ENCODE peak calls at places on chromosomes 16 and 17, in nine cellular contexts. One of them, this sample, is unnamed.

GRCh38 chr16:11218324-11218962 is 37.6 kb downstream of the SOCS1 start:
- DNase-seq in astrocyte of the cerebellum: no peak
- DNase-seq in neural crest cell: no peak
- DNase-seq in A172: no peak
- DNase-seq in fibroblast of the conjunctiva: no peak
- DNase-seq in NCI-H2081: no peak
- DNase-seq in activated T-cell treated with anti-CD3 and anti-CD28 coated beads, Interleukin-2, amount 50 U/mL, for 4 hours: no peak
- DNase-seq in myocyte: no peak
- DNase-seq in bronchial epithelial cell: no peak
- DNase-seq in this sample: no peak

GRCh38 chr16:179431-179830 is 828 bp upstream of the HBQ1 start:
- DNase-seq in activated T-cell treated with anti-CD3 and anti-CD28 coated beads, Interleukin-2, amount 50 U/mL, for 4 hours: no peak
- DNase-seq in A172: no peak
- DNase-seq in neural crest cell: no peak
- DNase-seq in astrocyte of the cerebellum: no peak
- DNase-seq in myocyte: no peak
- DNase-seq in NCI-H2081: no peak
- DNase-seq in fibroblast of the conjunctiva: no peak
- DNase-seq in bronchial epithelial cell: no peak
- DNase-seq in this sample: no peak

GRCh38 chr16:16096858-16097213 is 126.5 kb downstream of the ABCC6 start:
- DNase-seq in astrocyte of the cerebellum: no peak
- DNase-seq in fibroblast of the conjunctiva: no peak
- DNase-seq in neural crest cell: no peak
- DNase-seq in NCI-H2081: no peak
- DNase-seq in activated T-cell treated with anti-CD3 and anti-CD28 coated beads, Interleukin-2, amount 50 U/mL, for 4 hours: no peak
- DNase-seq in bronchial epithelial cell: no peak
- DNase-seq in myocyte: no peak
- DNase-seq in A172: no peak
- DNase-seq in this sample: no peak

GRCh38 chr17:81397314-81398169 is 2.3 kb downstream of the BAHCC1 start:
- DNase-seq in A172: no peak
- DNase-seq in NCI-H2081: no peak
- DNase-seq in neural crest cell: peak; percentile 82
- DNase-seq in astrocyte of the cerebellum: no peak
- DNase-seq in bronchial epithelial cell: no peak
- DNase-seq in fibroblast of the conjunctiva: no peak
- DNase-seq in myocyte: peak; percentile 79
- DNase-seq in activated T-cell treated with anti-CD3 and anti-CD28 coated beads, Interleukin-2, amount 50 U/mL, for 4 hours: no peak
- DNase-seq in this sample: peak; percentile 38

GRCh38 chr17:77211681-77212080 is 70.9 kb downstream of the SEC14L1 start:
- DNase-seq in NCI-H2081: no peak
- DNase-seq in activated T-cell treated with anti-CD3 and anti-CD28 coated beads, Interleukin-2, amount 50 U/mL, for 4 hours: no peak
- DNase-seq in A172: no peak
- DNase-seq in fibroblast of the conjunctiva: no peak
- DNase-seq in myocyte: no peak
- DNase-seq in bronchial epithelial cell: no peak
- DNase-seq in astrocyte of the cerebellum: no peak
- DNase-seq in neural crest cell: no peak
- DNase-seq in this sample: no peak

GRCh38 chr17:3598078-3598477 is 11.1 kb downstream of the TRPV1 start:
- DNase-seq in NCI-H2081: no peak
- DNase-seq in astrocyte of the cerebellum: no peak
- DNase-seq in activated T-cell treated with anti-CD3 and anti-CD28 coated beads, Interleukin-2, amount 50 U/mL, for 4 hours: no peak
- DNase-seq in myocyte: no peak
- DNase-seq in A172: no peak
- DNase-seq in bronchial epithelial cell: no peak
- DNase-seq in fibroblast of the conjunctiva: no peak
- DNase-seq in neural crest cell: no peak
- DNase-seq in this sample: no peak

GRCh38 chr17:78829477-78829876 is 11.1 kb downstream of the USP36 start:
- DNase-seq in fibroblast of the conjunctiva: no peak
- DNase-seq in bronchial epithelial cell: no peak
- DNase-seq in myocyte: no peak
- DNase-seq in A172: no peak
- DNase-seq in NCI-H2081: no peak
- DNase-seq in activated T-cell treated with anti-CD3 and anti-CD28 coated beads, Interleukin-2, amount 50 U/mL, for 4 hours: no peak
- DNase-seq in astrocyte of the cerebellum: no peak
- DNase-seq in neural crest cell: no peak
- DNase-seq in this sample: no peak

GRCh38 chr17:81656835-81657234 is 493 bp upstream of the PDE6G start:
- DNase-seq in NCI-H2081: no peak
- DNase-seq in A172: no peak
- DNase-seq in neural crest cell: no peak
- DNase-seq in bronchial epithelial cell: no peak
- DNase-seq in myocyte: no peak
- DNase-seq in fibroblast of the conjunctiva: no peak
- DNase-seq in astrocyte of the cerebellum: no peak
- DNase-seq in activated T-cell treated with anti-CD3 and anti-CD28 coated beads, Interleukin-2, amount 50 U/mL, for 4 hours: no peak
- DNase-seq in this sample: no peak

GRCh38 chr16:28538733-28539596 is at the start of gene NUPR1:
- DNase-seq in bronchial epithelial cell: peak; percentile 88
- DNase-seq in NCI-H2081: no peak
- DNase-seq in A172: peak; percentile 97
- DNase-seq in myocyte: peak; percentile 97
- DNase-seq in astrocyte of the cerebellum: peak; percentile 95
- DNase-seq in neural crest cell: no peak
- DNase-seq in activated T-cell treated with anti-CD3 and anti-CD28 coated beads, Interleukin-2, amount 50 U/mL, for 4 hours: no peak
- DNase-seq in fibroblast of the conjunctiva: peak; percentile 99
- DNase-seq in this sample: no peak

GRCh38 chr17:81239714-81240555 is 817 bp downstream of the NDUFAF8 start:
- DNase-seq in bronchial epithelial cell: peak; percentile 57
- DNase-seq in neural crest cell: no peak
- DNase-seq in A172: no peak
- DNase-seq in NCI-H2081: no peak
- DNase-seq in astrocyte of the cerebellum: no peak
- DNase-seq in fibroblast of the conjunctiva: no peak
- DNase-seq in activated T-cell treated with anti-CD3 and anti-CD28 coated beads, Interleukin-2, amount 50 U/mL, for 4 hours: peak; percentile 39
- DNase-seq in myocyte: peak; percentile 39
- DNase-seq in this sample: peak; percentile 10

GRCh38 chr17:40087049-40087794 is 13.2 kb downstream of the NR1D1 start:
- DNase-seq in fibroblast of the conjunctiva: no peak
- DNase-seq in neural crest cell: no peak
- DNase-seq in astrocyte of the cerebellum: no peak
- DNase-seq in activated T-cell treated with anti-CD3 and anti-CD28 coated beads, Interleukin-2, amount 50 U/mL, for 4 hours: no peak
- DNase-seq in NCI-H2081: no peak
- DNase-seq in A172: no peak
- DNase-seq in bronchial epithelial cell: no peak
- DNase-seq in myocyte: no peak
- DNase-seq in this sample: no peak

GRCh38 chr16:77761204-77761603 is 27.2 kb upstream of the VAT1L start:
- DNase-seq in neural crest cell: no peak
- DNase-seq in NCI-H2081: no peak
- DNase-seq in activated T-cell treated with anti-CD3 and anti-CD28 coated beads, Interleukin-2, amount 50 U/mL, for 4 hours: no peak
- DNase-seq in astrocyte of the cerebellum: no peak
- DNase-seq in fibroblast of the conjunctiva: no peak
- DNase-seq in myocyte: no peak
- DNase-seq in A172: no peak
- DNase-seq in bronchial epithelial cell: no peak
- DNase-seq in this sample: no peak

GRCh38 chr17:75603123-75603522 is 15.5 kb downstream of the MYO15B start:
- DNase-seq in NCI-H2081: no peak
- DNase-seq in astrocyte of the cerebellum: no peak
- DNase-seq in neural crest cell: no peak
- DNase-seq in activated T-cell treated with anti-CD3 and anti-CD28 coated beads, Interleukin-2, amount 50 U/mL, for 4 hours: no peak
- DNase-seq in A172: no peak
- DNase-seq in fibroblast of the conjunctiva: no peak
- DNase-seq in myocyte: peak; percentile 71
- DNase-seq in bronchial epithelial cell: no peak
- DNase-seq in this sample: no peak

GRCh38 chr16:67187175-67187900 is 2.6 kb downstream of the EXOC3L1 start:
- DNase-seq in NCI-H2081: no peak
- DNase-seq in neural crest cell: no peak
- DNase-seq in myocyte: peak; percentile 96
- DNase-seq in astrocyte of the cerebellum: no peak
- DNase-seq in A172: no peak
- DNase-seq in activated T-cell treated with anti-CD3 and anti-CD28 coated beads, Interleukin-2, amount 50 U/mL, for 4 hours: no peak
- DNase-seq in bronchial epithelial cell: no peak
- DNase-seq in fibroblast of the conjunctiva: no peak
- DNase-seq in this sample: no peak

GRCh38 chr17:50169121-50169764 is 3.4 kb downstream of the SGCA start:
- DNase-seq in fibroblast of the conjunctiva: no peak
- DNase-seq in activated T-cell treated with anti-CD3 and anti-CD28 coated beads, Interleukin-2, amount 50 U/mL, for 4 hours: peak; percentile 55
- DNase-seq in astrocyte of the cerebellum: peak; percentile 43
- DNase-seq in A172: peak; percentile 67
- DNase-seq in myocyte: peak; percentile 64
- DNase-seq in bronchial epithelial cell: peak; percentile 50
- DNase-seq in neural crest cell: peak; percentile 63
- DNase-seq in NCI-H2081: peak; percentile 24
- DNase-seq in this sample: peak; percentile 48

GRCh38 chr16:14105976-14106375 is 34.9 kb downstream of the MRTFB start:
- DNase-seq in astrocyte of the cerebellum: no peak
- DNase-seq in activated T-cell treated with anti-CD3 and anti-CD28 coated beads, Interleukin-2, amount 50 U/mL, for 4 hours: no peak
- DNase-seq in fibroblast of the conjunctiva: no peak
- DNase-seq in bronchial epithelial cell: no peak
- DNase-seq in A172: no peak
- DNase-seq in neural crest cell: no peak
- DNase-seq in NCI-H2081: no peak
- DNase-seq in myocyte: no peak
- DNase-seq in this sample: no peak

GRCh38 chr16:53523126-53523804 is 20.3 kb upstream of the AKTIP start:
- DNase-seq in bronchial epithelial cell: no peak
- DNase-seq in A172: no peak
- DNase-seq in astrocyte of the cerebellum: no peak
- DNase-seq in myocyte: no peak
- DNase-seq in NCI-H2081: no peak
- DNase-seq in fibroblast of the conjunctiva: no peak
- DNase-seq in activated T-cell treated with anti-CD3 and anti-CD28 coated beads, Interleukin-2, amount 50 U/mL, for 4 hours: no peak
- DNase-seq in neural crest cell: no peak
- DNase-seq in this sample: no peak

GRCh38 chr17:75778861-75779249 is 5.8 kb upstream of the UNK start:
- DNase-seq in bronchial epithelial cell: no peak
- DNase-seq in fibroblast of the conjunctiva: no peak
- DNase-seq in neural crest cell: no peak
- DNase-seq in activated T-cell treated with anti-CD3 and anti-CD28 coated beads, Interleukin-2, amount 50 U/mL, for 4 hours: no peak
- DNase-seq in A172: no peak
- DNase-seq in astrocyte of the cerebellum: no peak
- DNase-seq in myocyte: no peak
- DNase-seq in NCI-H2081: peak; percentile 79
- DNase-seq in this sample: peak; percentile 52

GRCh38 chr17:10036511-10037061 is 131.5 kb upstream of the RCVRN start:
- DNase-seq in astrocyte of the cerebellum: no peak
- DNase-seq in fibroblast of the conjunctiva: no peak
- DNase-seq in neural crest cell: peak; percentile 41
- DNase-seq in A172: no peak
- DNase-seq in myocyte: no peak
- DNase-seq in NCI-H2081: no peak
- DNase-seq in activated T-cell treated with anti-CD3 and anti-CD28 coated beads, Interleukin-2, amount 50 U/mL, for 4 hours: no peak
- DNase-seq in bronchial epithelial cell: no peak
- DNase-seq in this sample: no peak

GRCh38 chr16:89764711-89765201 is 43.4 kb downstream of the ZNF276 start:
- DNase-seq in A172: no peak
- DNase-seq in neural crest cell: no peak
- DNase-seq in astrocyte of the cerebellum: no peak
- DNase-seq in bronchial epithelial cell: no peak
- DNase-seq in NCI-H2081: no peak
- DNase-seq in myocyte: no peak
- DNase-seq in activated T-cell treated with anti-CD3 and anti-CD28 coated beads, Interleukin-2, amount 50 U/mL, for 4 hours: peak; percentile 19
- DNase-seq in fibroblast of the conjunctiva: no peak
- DNase-seq in this sample: no peak

GRCh38 chr16:67149276-67150057 is 1.3 kb downstream of the B3GNT9 start:
- DNase-seq in NCI-H2081: no peak
- DNase-seq in myocyte: no peak
- DNase-seq in A172: no peak
- DNase-seq in activated T-cell treated with anti-CD3 and anti-CD28 coated beads, Interleukin-2, amount 50 U/mL, for 4 hours: no peak
- DNase-seq in fibroblast of the conjunctiva: no peak
- DNase-seq in bronchial epithelial cell: no peak
- DNase-seq in astrocyte of the cerebellum: no peak
- DNase-seq in neural crest cell: no peak
- DNase-seq in this sample: no peak

GRCh38 chr16:74991593-74992403 is 6.9 kb upstream of the WDR59 start:
- DNase-seq in A172: no peak
- DNase-seq in NCI-H2081: no peak
- DNase-seq in activated T-cell treated with anti-CD3 and anti-CD28 coated beads, Interleukin-2, amount 50 U/mL, for 4 hours: no peak
- DNase-seq in astrocyte of the cerebellum: no peak
- DNase-seq in myocyte: no peak
- DNase-seq in bronchial epithelial cell: no peak
- DNase-seq in neural crest cell: no peak
- DNase-seq in fibroblast of the conjunctiva: no peak
- DNase-seq in this sample: no peak

GRCh38 chr17:60391419-60392041 is 403 bp downstream of the USP32 start:
- DNase-seq in myocyte: no peak
- DNase-seq in bronchial epithelial cell: no peak
- DNase-seq in neural crest cell: peak; percentile 68
- DNase-seq in fibroblast of the conjunctiva: no peak
- DNase-seq in NCI-H2081: no peak
- DNase-seq in activated T-cell treated with anti-CD3 and anti-CD28 coated beads, Interleukin-2, amount 50 U/mL, for 4 hours: no peak
- DNase-seq in A172: no peak
- DNase-seq in astrocyte of the cerebellum: no peak
- DNase-seq in this sample: peak; percentile 73

GRCh38 chr16:74738134-74738541 is 36.5 kb downstream of the FA2H start:
- DNase-seq in fibroblast of the conjunctiva: no peak
- DNase-seq in astrocyte of the cerebellum: no peak
- DNase-seq in NCI-H2081: no peak
- DNase-seq in myocyte: peak; percentile 55
- DNase-seq in neural crest cell: no peak
- DNase-seq in bronchial epithelial cell: peak; percentile 60
- DNase-seq in A172: peak; percentile 85
- DNase-seq in activated T-cell treated with anti-CD3 and anti-CD28 coated beads, Interleukin-2, amount 50 U/mL, for 4 hours: no peak
- DNase-seq in this sample: no peak

GRCh38 chr16:80803341-80804060 is 897 bp downstream of the CDYL2 start:
- DNase-seq in neural crest cell: peak; percentile 24
- DNase-seq in astrocyte of the cerebellum: no peak
- DNase-seq in activated T-cell treated with anti-CD3 and anti-CD28 coated beads, Interleukin-2, amount 50 U/mL, for 4 hours: peak; percentile 42
- DNase-seq in bronchial epithelial cell: no peak
- DNase-seq in myocyte: no peak
- DNase-seq in A172: no peak
- DNase-seq in NCI-H2081: no peak
- DNase-seq in fibroblast of the conjunctiva: no peak
- DNase-seq in this sample: no peak

GRCh38 chr17:77487677-77488530 is 347.1 kb downstream of the SEC14L1 start:
- DNase-seq in activated T-cell treated with anti-CD3 and anti-CD28 coated beads, Interleukin-2, amount 50 U/mL, for 4 hours: no peak
- DNase-seq in NCI-H2081: no peak
- DNase-seq in fibroblast of the conjunctiva: no peak
- DNase-seq in myocyte: no peak
- DNase-seq in A172: no peak
- DNase-seq in bronchial epithelial cell: no peak
- DNase-seq in astrocyte of the cerebellum: no peak
- DNase-seq in neural crest cell: no peak
- DNase-seq in this sample: no peak

GRCh38 chr17:4604111-4604644 is 19.8 kb downstream of the SMTNL2 start:
- DNase-seq in myocyte: peak; percentile 81
- DNase-seq in A172: no peak
- DNase-seq in fibroblast of the conjunctiva: peak; percentile 70
- DNase-seq in astrocyte of the cerebellum: peak; percentile 37
- DNase-seq in bronchial epithelial cell: peak; percentile 11
- DNase-seq in NCI-H2081: peak; percentile 40
- DNase-seq in activated T-cell treated with anti-CD3 and anti-CD28 coated beads, Interleukin-2, amount 50 U/mL, for 4 hours: no peak
- DNase-seq in neural crest cell: no peak
- DNase-seq in this sample: peak; percentile 80

GRCh38 chr17:77869665-77870132 is 88.8 kb upstream of the TNRC6C start:
- DNase-seq in A172: no peak
- DNase-seq in myocyte: no peak
- DNase-seq in astrocyte of the cerebellum: no peak
- DNase-seq in fibroblast of the conjunctiva: no peak
- DNase-seq in bronchial epithelial cell: no peak
- DNase-seq in activated T-cell treated with anti-CD3 and anti-CD28 coated beads, Interleukin-2, amount 50 U/mL, for 4 hours: no peak
- DNase-seq in neural crest cell: no peak
- DNase-seq in NCI-H2081: no peak
- DNase-seq in this sample: no peak

This sample was measured in NCI-H1105 treated with DMSO at 0.1 percent for 48 hours.